ENCODE peak calls at places on chromosomes 6 and 20, in six cellular contexts. One of them, this sample, is unnamed.

GRCh38 chr6:32436995-32437836 is 2.5 kb upstream of the HLA-DRA start:
- DNase-seq in GM12878: peak
- DNase-seq in IMR-90: peak
- DNase-seq in A549: no peak
- DNase-seq in HepG2: no peak
- DNase-seq in K562: no peak
- DNase-seq in this sample: no peak

GRCh38 chr6:85580104-85580877 is 13.4 kb downstream of the SNX14 start:
- DNase-seq in HepG2: peak
- DNase-seq in GM12878: no peak
- DNase-seq in K562: no peak
- DNase-seq in IMR-90: peak
- DNase-seq in A549: no peak
- DNase-seq in this sample: no peak

GRCh38 chr6:31112478-31112877 is at the start of gene C6orf15:
- DNase-seq in IMR-90: no peak
- DNase-seq in A549: no peak
- DNase-seq in GM12878: no peak
- DNase-seq in HepG2: no peak
- DNase-seq in K562: no peak
- DNase-seq in this sample: no peak

GRCh38 chr6:11043961-11044711 is at the start of gene ELOVL2:
- DNase-seq in K562: peak
- DNase-seq in HepG2: peak
- DNase-seq in A549: peak
- DNase-seq in GM12878: no peak
- DNase-seq in IMR-90: peak
- DNase-seq in this sample: peak

GRCh38 chr6:82612475-82612874 is 248.9 kb downstream of the TPBG start:
- DNase-seq in A549: no peak
- DNase-seq in K562: no peak
- DNase-seq in IMR-90: no peak
- DNase-seq in GM12878: no peak
- DNase-seq in HepG2: no peak
- DNase-seq in this sample: no peak

GRCh38 chr6:116066789-116067188 is 6.1 kb upstream of the FRK start:
- DNase-seq in GM12878: no peak
- DNase-seq in HepG2: no peak
- DNase-seq in A549: no peak
- DNase-seq in IMR-90: no peak
- DNase-seq in K562: no peak
- DNase-seq in this sample: no peak

GRCh38 chr6:75735491-75736186 is 13.4 kb upstream of the MYO6 start:
- DNase-seq in HepG2: peak
- DNase-seq in IMR-90: peak
- DNase-seq in GM12878: peak
- DNase-seq in A549: peak
- DNase-seq in K562: no peak
- DNase-seq in this sample: no peak

GRCh38 chr6:51120016-51120415 is 301.3 kb downstream of the TFAP2B start:
- DNase-seq in A549: no peak
- DNase-seq in GM12878: no peak
- DNase-seq in K562: no peak
- DNase-seq in IMR-90: no peak
- DNase-seq in HepG2: no peak
- DNase-seq in this sample: no peak

GRCh38 chr6:26032387-26033131 is 54.7 kb upstream of the HFE start:
- DNase-seq in GM12878: peak
- DNase-seq in A549: no peak
- DNase-seq in HepG2: no peak
- DNase-seq in IMR-90: peak
- DNase-seq in K562: no peak
- DNase-seq in this sample: no peak

GRCh38 chr6:13427346-13427745 is 60.1 kb downstream of the GFOD1 start:
- DNase-seq in A549: no peak
- DNase-seq in K562: no peak
- DNase-seq in HepG2: no peak
- DNase-seq in IMR-90: no peak
- DNase-seq in GM12878: peak
- DNase-seq in this sample: no peak

GRCh38 chr6:154932562-154933027 is 62.5 kb upstream of the TIAM2 start:
- DNase-seq in A549: peak
- DNase-seq in K562: no peak
- DNase-seq in HepG2: peak
- DNase-seq in GM12878: no peak
- DNase-seq in IMR-90: peak
- DNase-seq in this sample: no peak

GRCh38 chr6:51411726-51412125 is 593.1 kb downstream of the TFAP2B start:
- DNase-seq in GM12878: no peak
- DNase-seq in HepG2: no peak
- DNase-seq in IMR-90: no peak
- DNase-seq in A549: no peak
- DNase-seq in K562: no peak
- DNase-seq in this sample: no peak

GRCh38 chr20:2521369-2522305 is 12.9 kb upstream of the ZNF343 start:
- DNase-seq in GM12878: no peak
- DNase-seq in HepG2: peak
- DNase-seq in IMR-90: peak
- DNase-seq in K562: peak
- DNase-seq in A549: peak
- DNase-seq in this sample: peak

GRCh38 chr6:107973594-107973993 is 15.6 kb upstream of the SEC63 start:
- DNase-seq in K562: no peak
- DNase-seq in A549: no peak
- DNase-seq in GM12878: no peak
- DNase-seq in HepG2: no peak
- DNase-seq in IMR-90: no peak
- DNase-seq in this sample: no peak

GRCh38 chr6:37851997-37852524 is 32.5 kb downstream of the ZFAND3 start:
- DNase-seq in GM12878: no peak
- DNase-seq in K562: no peak
- DNase-seq in HepG2: no peak
- DNase-seq in A549: no peak
- DNase-seq in IMR-90: no peak
- DNase-seq in this sample: no peak

GRCh38 chr6:148747145-148747492 is 289 bp downstream of the UST start:
- DNase-seq in A549: peak
- DNase-seq in IMR-90: peak
- DNase-seq in HepG2: no peak
- DNase-seq in K562: no peak
- DNase-seq in GM12878: no peak
- DNase-seq in this sample: peak

GRCh38 chr20:2418388-2418787 is 37.7 kb downstream of the TGM6 start:
- DNase-seq in IMR-90: no peak
- DNase-seq in HepG2: no peak
- DNase-seq in K562: no peak
- DNase-seq in A549: no peak
- DNase-seq in GM12878: no peak
- DNase-seq in this sample: no peak

GRCh38 chr6:67689329-67689728 is 945.8 kb upstream of the ADGRB3 start:
- DNase-seq in GM12878: no peak
- DNase-seq in K562: no peak
- DNase-seq in IMR-90: no peak
- DNase-seq in HepG2: no peak
- DNase-seq in A549: no peak
- DNase-seq in this sample: no peak

GRCh38 chr6:117167520-117168271 is 97.7 kb upstream of the VGLL2 start:
- DNase-seq in K562: no peak
- DNase-seq in IMR-90: peak
- DNase-seq in HepG2: no peak
- DNase-seq in GM12878: no peak
- DNase-seq in A549: no peak
- DNase-seq in this sample: peak

GRCh38 chr6:47690209-47690608 is 8.2 kb upstream of the ADGRF4 start:
- DNase-seq in K562: no peak
- DNase-seq in GM12878: no peak
- DNase-seq in HepG2: no peak
- DNase-seq in IMR-90: no peak
- DNase-seq in A549: no peak
- DNase-seq in this sample: no peak

GRCh38 chr20:57290178-57290484 is 23.7 kb upstream of the BMP7 start:
- DNase-seq in GM12878: no peak
- DNase-seq in A549: no peak
- DNase-seq in K562: no peak
- DNase-seq in HepG2: no peak
- DNase-seq in IMR-90: no peak
- DNase-seq in this sample: no peak

GRCh38 chr6:90859056-90859455 is 272.2 kb upstream of the MAP3K7 start:
- DNase-seq in IMR-90: no peak
- DNase-seq in K562: no peak
- DNase-seq in A549: no peak
- DNase-seq in GM12878: no peak
- DNase-seq in HepG2: no peak
- DNase-seq in this sample: no peak

GRCh38 chr6:36679043-36679821 is 718 bp downstream of the CDKN1A start:
- DNase-seq in IMR-90: peak
- DNase-seq in HepG2: peak
- DNase-seq in K562: no peak
- DNase-seq in A549: no peak
- DNase-seq in GM12878: no peak
- DNase-seq in this sample: no peak

GRCh38 chr6:104623052-104623690 is 236.5 kb downstream of the HACE1 start:
- DNase-seq in GM12878: no peak
- DNase-seq in IMR-90: no peak
- DNase-seq in A549: peak
- DNase-seq in K562: no peak
- DNase-seq in HepG2: no peak
- DNase-seq in this sample: peak

GRCh38 chr6:70353343-70353913 is 50.5 kb upstream of the COL9A1 start:
- DNase-seq in IMR-90: no peak
- DNase-seq in K562: no peak
- DNase-seq in HepG2: no peak
- DNase-seq in A549: no peak
- DNase-seq in GM12878: no peak
- DNase-seq in this sample: no peak

GRCh38 chr6:26215200-26216014 is 128.2 kb downstream of the HFE start:
- DNase-seq in GM12878: no peak
- DNase-seq in IMR-90: peak
- DNase-seq in K562: no peak
- DNase-seq in A549: no peak
- DNase-seq in HepG2: peak
- DNase-seq in this sample: no peak

GRCh38 chr6:129886401-129887155 is 25.5 kb upstream of the TMEM244 start:
- DNase-seq in GM12878: no peak
- DNase-seq in HepG2: no peak
- DNase-seq in A549: no peak
- DNase-seq in IMR-90: no peak
- DNase-seq in K562: no peak
- DNase-seq in this sample: no peak

DNA sequence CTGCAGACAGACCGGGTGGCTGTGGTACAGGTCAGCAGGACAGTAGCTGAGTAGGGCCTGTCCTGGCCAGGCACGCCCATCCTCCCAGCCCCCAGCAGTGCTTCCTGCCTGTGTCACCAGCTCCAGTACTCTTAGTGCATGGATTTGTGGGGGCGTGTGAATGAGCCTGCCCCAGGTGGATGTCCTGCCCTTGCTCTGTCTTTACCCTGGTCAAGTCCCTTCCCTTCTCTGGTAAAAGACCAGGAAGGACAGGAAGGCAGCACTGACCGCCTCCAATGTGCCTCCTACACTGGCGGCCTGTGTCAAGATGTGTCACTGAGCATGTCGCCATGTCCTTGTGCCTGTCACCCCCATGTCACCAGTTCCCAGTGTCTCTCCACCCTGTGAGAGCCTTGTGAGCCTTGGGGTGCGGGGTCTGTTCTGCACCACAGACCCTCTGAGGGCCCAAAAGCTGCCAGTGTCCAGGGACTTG is 11.9 kb downstream of the TEAD3 start:
- DNase-seq in HepG2: no peak
- DNase-seq in GM12878: no peak
- DNase-seq in K562: no peak
- DNase-seq in IMR-90: peak
- DNase-seq in A549: no peak
- DNase-seq in this sample: no peak
- TF ChIP-seq BHLHE40 in HepG2: no peak
- TF ChIP-seq BHLHE40 in GM12878: no peak
- TF ChIP-seq BHLHE40 in K562: no peak
- TF ChIP-seq BHLHE40 in IMR-90: no peak
- TF ChIP-seq BHLHE40 in A549: no peak
- TF ChIP-seq BHLHE40 in this sample: no peak

GRCh38 chr6:170211404-170212025 is 79.4 kb downstream of the DLL1 start:
- DNase-seq in GM12878: no peak
- DNase-seq in IMR-90: no peak
- DNase-seq in K562: no peak
- DNase-seq in A549: no peak
- DNase-seq in HepG2: no peak
- DNase-seq in this sample: no peak
- TF ChIP-seq BHLHE40 in GM12878: no peak
- TF ChIP-seq BHLHE40 in IMR-90: no peak
- TF ChIP-seq BHLHE40 in K562: no peak
- TF ChIP-seq BHLHE40 in A549: no peak
- TF ChIP-seq BHLHE40 in HepG2: no peak
- TF ChIP-seq BHLHE40 in this sample: no peak

GRCh38 chr6:4942673-4943009 is 61.2 kb downstream of the RPP40 start:
- DNase-seq in GM12878: no peak
- DNase-seq in IMR-90: no peak
- DNase-seq in A549: no peak
- DNase-seq in K562: no peak
- DNase-seq in HepG2: no peak
- DNase-seq in this sample: no peak

GRCh38 chr6:4941782-4942672 is 61.8 kb downstream of the RPP40 start:
- DNase-seq in IMR-90: peak
- DNase-seq in HepG2: peak
- DNase-seq in K562: peak
- DNase-seq in GM12878: peak
- DNase-seq in A549: peak
- DNase-seq in this sample: no peak

GRCh38 chr6:4946521-4946920 is 57.3 kb downstream of the RPP40 start:
- DNase-seq in IMR-90: no peak
- DNase-seq in GM12878: no peak
- DNase-seq in A549: no peak
- DNase-seq in HepG2: no peak
- DNase-seq in K562: no peak
- DNase-seq in this sample: no peak

GRCh38 chr6:4944325-4944724 is 59.5 kb downstream of the RPP40 start:
- DNase-seq in A549: no peak
- DNase-seq in GM12878: no peak
- DNase-seq in HepG2: no peak
- DNase-seq in IMR-90: no peak
- DNase-seq in K562: no peak
- DNase-seq in this sample: no peak

DNA sequence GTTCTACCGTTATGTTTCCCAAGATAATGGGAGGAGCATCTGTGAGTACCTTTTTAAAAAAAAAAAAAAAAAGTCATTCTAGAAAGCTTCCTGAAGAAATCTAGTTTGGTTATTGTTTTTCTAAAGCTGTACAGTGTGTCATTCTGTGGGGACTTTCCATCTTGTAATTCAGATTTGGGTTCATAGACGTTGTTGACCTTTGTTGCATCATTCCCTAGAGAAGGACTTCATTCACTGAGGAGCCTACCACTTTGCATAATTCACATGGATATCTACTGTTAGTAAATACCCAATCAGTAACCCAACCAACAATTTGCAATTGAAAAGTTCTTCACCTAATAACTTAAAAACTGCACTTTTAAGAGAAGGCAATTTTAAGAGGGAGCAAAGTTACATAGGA is 60.1 kb downstream of the RPP40 start:
- DNase-seq in GM12878: no peak
- DNase-seq in K562: no peak
- DNase-seq in IMR-90: peak
- DNase-seq in HepG2: no peak
- DNase-seq in A549: no peak
- DNase-seq in this sample: no peak
- TF ChIP-seq BHLHE40 in GM12878: no peak
- TF ChIP-seq BHLHE40 in K562: no peak
- TF ChIP-seq BHLHE40 in IMR-90: no peak
- TF ChIP-seq BHLHE40 in HepG2: no peak
- TF ChIP-seq BHLHE40 in A549: no peak
- TF ChIP-seq BHLHE40 in this sample: no peak

GRCh38 chr6:120648713-120649112 is 685.6 kb downstream of the TBC1D32 start:
- DNase-seq in HepG2: no peak
- DNase-seq in K562: no peak
- DNase-seq in A549: no peak
- DNase-seq in GM12878: no peak
- DNase-seq in IMR-90: no peak
- DNase-seq in this sample: no peak
- TF ChIP-seq BHLHE40 in HepG2: no peak
- TF ChIP-seq BHLHE40 in K562: no peak
- TF ChIP-seq BHLHE40 in A549: no peak
- TF ChIP-seq BHLHE40 in GM12878: no peak
- TF ChIP-seq BHLHE40 in IMR-90: no peak
- TF ChIP-seq BHLHE40 in this sample: no peak